ENCODE peak calls at places on chromosomes 2 and 18, in nine cellular contexts. O is GF-D8; U is AG08396; V is kidney epithelial cell; S is NCI-H2081; H is central memory CD4-positive, alpha-beta T cell; Y is ELR; D is ACHN; W is NCI-H774. A is an unnamed sample.
A peak's percentile ranks its signal among the peaks of the same experiment; 100 is the strongest.

GRCh38 chr2:114727012-114727411 is 284.6 kb downstream of the DPP10 start:
- DNase-seq in S (no peak), D (no peak), H (no peak), W (no peak), O (no peak), Y (no peak), V (no peak), U (no peak), A (no peak)

GRCh38 chr2:208280933-208281332 is 14.9 kb downstream of the PIKFYVE start:
- DNase-seq in W (no peak), O (no peak), V (no peak), Y (peak; percentile 47), U (peak; percentile 10), S (no peak), H (no peak), D (peak; percentile 36), A (peak; percentile 22)

GRCh38 chr2:173680574-173680973 is 284.6 kb downstream of the SP3 start:
- DNase-seq in Y (peak; percentile 29), D (no peak), U (no peak), V (no peak), S (no peak), O (no peak), H (no peak), W (no peak), A (no peak)

GRCh38 chr2:97717618-97718005 is 4.2 kb downstream of the ZAP70 start:
- DNase-seq in V (no peak), H (no peak), O (no peak), Y (no peak), W (no peak), D (no peak), U (no peak), S (no peak), A (no peak)

GRCh38 chr2:113129519-113130078 is 2.2 kb downstream of the IL1RN start:
- DNase-seq in Y (no peak), D (no peak), U (no peak), S (no peak), O (no peak), W (no peak), V (no peak), H (no peak), A (no peak)

GRCh38 chr2:7795358-7796199 is 878.4 kb downstream of the RNF144A start:
- DNase-seq in H (no peak), U (no peak), V (no peak), S (no peak), O (peak; percentile 12), D (no peak), Y (no peak), W (peak; percentile 62), A (no peak)

GRCh38 chr2:65316072-65316471 is 88.4 kb downstream of the ACTR2 start:
- DNase-seq in D (no peak), Y (no peak), V (no peak), H (no peak), W (no peak), U (peak; percentile 86), O (no peak), S (no peak), A (no peak)

GRCh38 chr2:201768918-201769317 is 11.8 kb downstream of the ALS2 start:
- DNase-seq in V (no peak), H (no peak), Y (peak; percentile 30), D (peak; percentile 26), S (no peak), O (no peak), U (peak; percentile 43), W (no peak), A (peak; percentile 14)

GRCh38 chr18:58359226-58360019 is 269.5 kb downstream of the ALPK2 start:
- DNase-seq in U (no peak), V (no peak), S (no peak), H (no peak), O (no peak), Y (peak; percentile 76), W (no peak), D (no peak), A (no peak)

GRCh38 chr2:69755862-69756467 is 14.0 kb downstream of the ANXA4 start:
- DNase-seq in D (peak; percentile 90), S (no peak), U (peak; percentile 50), O (no peak), W (no peak), Y (peak; percentile 90), H (no peak), V (peak; percentile 65), A (no peak)

GRCh38 chr2:192571636-192572035 is 376.9 kb upstream of the TMEFF2 start:
- DNase-seq in O (no peak), H (no peak), V (no peak), W (no peak), U (no peak), Y (no peak), D (no peak), S (no peak), A (no peak)

GRCh38 chr2:169661263-169661662 is 32.9 kb downstream of the CFAP210 start:
- DNase-seq in W (no peak), S (no peak), H (no peak), U (no peak), Y (no peak), D (no peak), O (no peak), V (no peak), A (no peak)

GRCh38 chr2:8456149-8457091 is 225.4 kb upstream of the ID2 start:
- DNase-seq in S (no peak), W (no peak), V (no peak), U (peak; percentile 32), D (no peak), O (no peak), H (peak; percentile 76), Y (no peak), A (no peak)

GRCh38 chr18:10514082-10514481 is 11.7 kb upstream of the NAPG start:
- DNase-seq in O (no peak), Y (no peak), W (no peak), U (no peak), H (no peak), D (no peak), V (no peak), S (no peak), A (no peak)

GRCh38 chr2:128366746-128367511 is 48.3 kb upstream of the HS6ST1 start:
- DNase-seq in S (peak; percentile 44), O (no peak), U (no peak), D (no peak), H (no peak), V (no peak), W (no peak), Y (no peak), A (no peak)

GRCh38 chr2:18290386-18290785 is 270.1 kb downstream of the RDH14 start:
- DNase-seq in D (no peak), V (no peak), Y (no peak), U (no peak), W (no peak), S (no peak), O (no peak), H (no peak), A (no peak)

GRCh38 chr2:7627587-7627986 is 710.4 kb downstream of the RNF144A start:
- DNase-seq in U (no peak), S (no peak), O (no peak), Y (no peak), H (no peak), V (no peak), W (no peak), D (no peak), A (peak; percentile 13)

GRCh38 chr2:91839904-91840868 is 3031.0 kb upstream of the TEKT4 start:
- DNase-seq in H (no peak), U (no peak), W (no peak), O (no peak), S (no peak), Y (no peak), D (no peak), V (no peak), A (no peak)

GRCh38 chr2:229616433-229616832 is 97.9 kb downstream of the DNER start:
- DNase-seq in H (no peak), W (no peak), O (no peak), U (no peak), D (no peak), Y (no peak), S (no peak), V (no peak), A (no peak)

GRCh38 chr2:150142561-150142960 is 344.9 kb downstream of the RND3 start:
- DNase-seq in S (no peak), U (no peak), O (no peak), D (peak; percentile 38), Y (peak; percentile 98), H (no peak), V (no peak), W (no peak), A (peak; percentile 80)

GRCh38 chr2:190468814-190469569 is 60.8 kb downstream of the MFSD6 start:
- DNase-seq in D (peak; percentile 76), W (peak; percentile 88), V (peak; percentile 47), O (peak; percentile 10), U (peak; percentile 83), S (peak; percentile 95), Y (peak; percentile 93), H (no peak), A (peak; percentile 89)

GRCh38 chr2:106579750-106580197 is 92.6 kb downstream of the CD8B2 start:
- DNase-seq in U (no peak), W (no peak), Y (no peak), O (no peak), V (no peak), S (no peak), H (no peak), D (no peak), A (no peak)

GRCh38 chr2:146227395-146228393 is 1617.1 kb upstream of the ACVR2A start:
- DNase-seq in S (no peak), W (no peak), H (no peak), D (no peak), O (no peak), Y (no peak), U (no peak), V (no peak), A (no peak)

GRCh38 chr2:141417246-141417797 is 713.5 kb downstream of the LRP1B start:
- DNase-seq in H (no peak), Y (peak; percentile 10), U (no peak), O (no peak), S (no peak), D (peak; percentile 18), V (no peak), W (no peak), A (no peak)

GRCh38 chr2:194383404-194383803 is 1273.6 kb upstream of the SLC39A10 start:
- DNase-seq in Y (peak; percentile 43), D (peak; percentile 34), V (no peak), O (no peak), S (no peak), H (no peak), U (no peak), W (no peak), A (no peak)

GRCh38 chr2:235480614-235481013 is 13.2 kb upstream of the AGAP1 start:
- DNase-seq in U (no peak), H (no peak), Y (no peak), O (no peak), W (no peak), S (no peak), V (no peak), D (no peak), A (no peak)

GRCh38 chr2:41657231-41657630 is 390.6 kb upstream of the PKDCC start:
- DNase-seq in D (no peak), V (no peak), U (no peak), Y (no peak), W (no peak), H (no peak), S (no peak), O (no peak), A (no peak)

GRCh38 chr18:76350134-76351025 is 144.7 kb downstream of the ZNF516 start:
- DNase-seq in S (no peak), U (no peak), Y (no peak), V (no peak), W (no peak), D (no peak), O (no peak), H (no peak), A (no peak)

GRCh38 chr2:148674063-148675020 is 29.8 kb downstream of the EPC2 start:
- DNase-seq in S (no peak), V (no peak), Y (peak; percentile 51), O (no peak), W (no peak), U (no peak), D (peak; percentile 57), H (peak; percentile 34), A (no peak)

GRCh38 chr18:21513741-21514140 is 86.8 kb downstream of the ESCO1 start:
- DNase-seq in U (no peak), O (no peak), V (no peak), D (no peak), H (no peak), W (no peak), S (no peak), Y (no peak), A (no peak)